ENCODE peak calls at places on chromosome 3, in six cellular contexts. X is K562, A is SK-N-SH, R is H1, P is HepG2, M is GM12878. D is an unnamed sample.
A peak's percentile ranks its signal among the peaks of the same experiment; 100 is the strongest.

GRCh38 chr3:62143843-62144450 is 229.4 kb downstream of the FEZF2 start:
- DNase-seq in X (no peak), A (no peak), R (no peak), P (no peak), M (no peak), D (no peak)

GRCh38 chr3:48084170-48084569 is 68.0 kb upstream of the MAP4 start:
- DNase-seq in X (no peak), A (no peak), R (no peak), P (no peak), M (no peak), D (no peak)

GRCh38 chr3:67490658-67491057 is 163.8 kb downstream of the SUCLG2 start:
- DNase-seq in X (no peak), A (no peak), R (no peak), P (no peak), M (no peak), D (no peak)

GRCh38 chr3:124648551-124648950 is 81.7 kb upstream of the UMPS start:
- DNase-seq in X (no peak), A (peak; percentile 29), R (no peak), P (no peak), M (no peak), D (no peak)

GRCh38 chr3:155024006-155024638 is 56.0 kb upstream of the MME start:
- DNase-seq in X (no peak), A (no peak), R (no peak), P (no peak), M (no peak), D (no peak)

GRCh38 chr3:50656417-50657195 is 18.1 kb upstream of the DOCK3 start:
- DNase-seq in X (no peak), A (no peak), R (no peak), P (no peak), M (no peak), D (no peak)

GRCh38 chr3:66302288-66302687 is 81.5 kb downstream of the SLC25A26 start:
- DNase-seq in X (no peak), A (no peak), R (no peak), P (no peak), M (no peak), D (no peak)

GRCh38 chr3:10933021-10933420 is 59.5 kb upstream of the SLC6A1 start:
- DNase-seq in X (no peak), A (no peak), R (no peak), P (no peak), M (no peak), D (no peak)

GRCh38 chr3:42032693-42033349 is 58.3 kb upstream of the TRAK1 start:
- DNase-seq in X (no peak), A (peak; percentile 62), R (no peak), P (peak; percentile 95), M (no peak), D (peak; percentile 23)

GRCh38 chr3:10173926-10174435 is 9.3 kb downstream of the IRAK2 start:
- DNase-seq in X (peak; percentile 50), A (no peak), R (no peak), P (peak; percentile 55), M (no peak), D (peak; percentile 50)

GRCh38 chr3:194313642-194314430 is 37.3 kb downstream of the CPN2 start:
- DNase-seq in X (no peak), A (peak; percentile 67), R (no peak), P (no peak), M (no peak), D (no peak)

GRCh38 chr3:194314669-194315068 is 36.5 kb downstream of the CPN2 start:
- DNase-seq in X (no peak), A (no peak), R (no peak), P (no peak), M (no peak), D (no peak)

GRCh38 chr3:194315965-194316361 is 35.2 kb downstream of the CPN2 start:
- DNase-seq in X (no peak), A (no peak), R (no peak), P (no peak), M (no peak), D (no peak)

GRCh38 chr3:194316918-194317317 is 34.2 kb downstream of the CPN2 start:
- DNase-seq in X (no peak), A (no peak), R (no peak), P (no peak), M (no peak), D (no peak)

DNA sequence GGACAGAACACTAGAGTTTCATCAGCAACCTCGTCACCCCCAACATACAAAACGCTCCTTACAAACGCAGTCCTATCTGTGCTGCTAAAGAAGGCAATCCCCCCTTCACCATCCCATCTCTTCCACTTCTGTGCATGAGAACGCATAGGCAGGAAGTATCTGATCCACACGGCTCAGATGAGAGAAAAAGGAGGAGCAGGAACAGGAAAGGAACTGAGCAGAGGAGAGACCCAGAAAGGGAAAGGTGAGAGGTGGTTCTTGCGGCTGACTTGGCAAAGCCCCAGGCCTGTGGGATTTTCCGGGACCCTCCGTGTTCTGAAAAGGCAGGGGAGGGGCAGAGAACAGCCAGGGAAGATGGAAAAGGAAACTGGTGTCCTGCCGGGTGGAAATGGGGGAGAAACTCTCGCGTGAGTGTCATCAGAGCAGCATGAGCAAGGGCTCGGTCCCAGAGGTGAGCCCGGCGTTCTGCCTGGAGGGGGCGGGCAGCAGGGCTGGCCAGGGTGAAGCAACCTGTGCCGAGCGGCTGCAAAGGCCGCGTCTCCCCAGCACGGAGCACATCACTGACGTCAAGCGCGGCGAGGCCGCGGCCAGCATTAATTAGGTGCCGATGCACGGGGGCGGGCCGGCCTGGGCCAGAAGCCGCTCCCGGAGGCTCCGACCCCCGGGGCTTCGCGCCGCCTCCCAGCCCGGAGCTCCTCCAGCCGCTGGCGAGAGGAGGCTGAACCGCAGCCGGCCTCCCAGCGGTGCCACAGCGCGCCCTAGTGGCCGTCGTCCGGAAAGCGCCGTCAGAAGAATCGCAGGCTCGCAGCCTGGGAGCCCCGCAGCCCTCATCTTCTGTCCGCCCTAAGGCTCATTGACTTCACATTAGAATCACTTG is 35.8 kb downstream of the CPN2 start:
- DNase-seq in X (peak; percentile 93), A (peak; percentile 94), R (peak; percentile 77), P (peak; percentile 50), M (peak; percentile 38), D (no peak)
- TF ChIP-seq POLR2AphosphoS5 in X (no peak), A (no peak), R (no peak), P (no peak), M (no peak), D (no peak)

GRCh38 chr3:96959902-96960596 is 145.7 kb downstream of the EPHA6 start:
- DNase-seq in X (no peak), A (no peak), R (no peak), P (no peak), M (no peak), D (no peak)

GRCh38 chr3:96961576-96961975 is 147.2 kb downstream of the EPHA6 start:
- DNase-seq in X (no peak), A (no peak), R (no peak), P (no peak), M (no peak), D (no peak)

GRCh38 chr3:96960661-96961330 is 146.4 kb downstream of the EPHA6 start:
- DNase-seq in X (no peak), A (no peak), R (no peak), P (no peak), M (no peak), D (no peak)

GRCh38 chr3:96958856-96959255 is 144.5 kb downstream of the EPHA6 start:
- DNase-seq in X (no peak), A (no peak), R (no peak), P (no peak), M (no peak), D (no peak)
- TF ChIP-seq GABPA in X (no peak), A (no peak), R (no peak), P (no peak), M (no peak), D (no peak)

GRCh38 chr3:13251166-13251892 is 168.8 kb downstream of the NUP210 start:
- DNase-seq in X (no peak), A (no peak), R (no peak), P (peak; percentile 74), M (no peak), D (no peak)

GRCh38 chr3:13245579-13245978 is 172.3 kb upstream of the IQSEC1 start:
- DNase-seq in X (no peak), A (no peak), R (no peak), P (peak; percentile 41), M (no peak), D (no peak)

GRCh38 chr3:13252207-13252606 is 167.9 kb downstream of the NUP210 start:
- DNase-seq in X (no peak), A (no peak), R (no peak), P (no peak), M (no peak), D (no peak)

GRCh38 chr3:13249630-13250395 is 170.3 kb downstream of the NUP210 start:
- DNase-seq in X (no peak), A (no peak), R (no peak), P (no peak), M (no peak), D (no peak)

DNA sequence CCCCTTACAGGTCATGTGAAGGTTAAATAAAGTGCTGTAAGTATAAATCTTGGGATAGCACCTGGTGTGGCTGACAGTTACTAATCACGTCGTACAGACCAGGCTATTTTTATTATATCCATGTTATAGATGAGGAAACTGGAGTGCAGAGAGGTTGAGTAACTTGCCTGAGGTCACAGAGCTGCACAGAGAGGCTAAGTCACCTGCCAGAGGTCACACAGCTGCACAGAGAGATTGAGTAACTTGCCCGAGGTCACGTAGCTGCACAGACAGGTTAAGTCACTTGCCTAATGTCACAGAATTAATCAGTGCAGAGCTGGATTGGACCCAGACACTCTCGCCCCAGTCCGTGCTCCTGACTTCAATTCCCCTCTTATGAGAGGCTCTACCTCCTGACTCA is 171.5 kb downstream of the NUP210 start:
- DNase-seq in X (no peak), A (no peak), R (no peak), P (no peak), M (no peak), D (no peak)
- TF ChIP-seq POLR2AphosphoS5 in X (no peak), A (no peak), R (no peak), P (no peak), M (no peak), D (no peak)

DNA sequence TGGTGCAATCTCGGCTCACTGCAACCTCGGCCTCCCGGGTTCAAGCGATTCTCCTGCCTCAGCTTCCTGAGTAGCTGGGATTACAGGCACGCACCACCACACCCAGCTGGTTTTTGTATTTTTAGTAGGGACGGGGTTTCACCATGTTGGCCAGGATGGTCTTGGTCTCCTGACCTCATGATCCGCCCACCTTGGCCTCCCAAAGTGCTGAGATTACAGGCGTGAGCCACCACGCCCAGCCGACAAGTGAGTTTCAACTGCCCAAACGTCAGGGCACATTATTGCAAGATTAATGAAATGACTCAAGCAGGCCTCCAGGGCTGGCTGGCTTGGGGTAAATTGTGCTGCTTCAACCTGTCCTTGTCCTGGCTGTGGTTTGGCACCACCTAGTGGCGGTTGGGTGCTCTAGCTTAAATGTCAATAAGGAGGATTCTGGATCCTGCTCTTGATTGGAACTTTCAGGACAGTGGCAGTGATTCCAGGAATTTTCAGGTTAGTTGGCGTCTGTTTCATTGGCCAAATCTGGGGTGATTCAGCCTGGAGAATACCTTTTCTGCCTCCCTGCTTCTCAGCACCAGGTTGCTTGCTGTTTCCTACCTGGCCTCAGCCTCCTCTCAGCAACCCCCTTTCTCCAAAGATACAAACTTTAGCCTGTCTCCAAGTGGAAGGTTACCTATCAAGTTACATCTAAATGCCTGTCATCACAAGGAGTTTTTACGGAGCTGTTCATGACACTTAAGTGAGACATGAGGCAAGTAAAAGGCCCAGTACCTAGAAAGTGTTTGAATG is 32.4 kb upstream of the SACM1L start:
- DNase-seq in X (peak; percentile 86), A (peak; percentile 82), R (peak; percentile 79), P (peak; percentile 90), M (peak; percentile 76), D (peak; percentile 94)
- TF ChIP-seq GABPA in X (no peak), A (no peak), R (no peak), P (no peak), M (no peak), D (no peak)